ENCODE peak calls at places on chromosomes 5 and 9, in four cellular contexts. A, N, W and C are unnamed samples.

GRCh38 chr9:133935328-133936040 is 56.6 kb downstream of the VAV2 start:
- DNase-seq in A (peak), N (peak), W (no peak), C (peak)

GRCh38 chr5:10528056-10528816 is 35.6 kb upstream of the ANKRD33B start:
- DNase-seq in A (peak), N (no peak), W (peak), C (no peak)

GRCh38 chr9:89687216-89687615 is 82.4 kb downstream of the GADD45G start:
- DNase-seq in A (no peak), N (no peak), W (no peak), C (no peak)

GRCh38 chr5:1111727-1112289 is at the start of gene SLC12A7:
- DNase-seq in A (no peak), N (peak), W (no peak), C (no peak)

GRCh38 chr5:28226407-28226806 is 1188.0 kb upstream of the CDH9 start:
- DNase-seq in A (peak), N (no peak), W (no peak), C (no peak)

GRCh38 chr9:37449877-37450632 is 15.2 kb downstream of the ZBTB5 start:
- DNase-seq in A (no peak), N (no peak), W (no peak), C (no peak)

GRCh38 chr9:93107151-93107824 is 11.3 kb downstream of the CARD19 start:
- DNase-seq in A (no peak), N (no peak), W (no peak), C (peak)

GRCh38 chr5:132238169-132238744 is 10.6 kb upstream of the P4HA2 start:
- DNase-seq in A (peak), N (peak), W (peak), C (no peak)

GRCh38 chr9:98569491-98569890 is 139.2 kb downstream of the GABBR2 start:
- DNase-seq in A (no peak), N (no peak), W (no peak), C (no peak)

GRCh38 chr9:34654317-34655083 is 2.5 kb downstream of the IL11RA start:
- DNase-seq in A (peak), N (peak), W (no peak), C (peak)

GRCh38 chr5:181265092-181265671 is 4.2 kb upstream of the TRIM52 start:
- DNase-seq in A (no peak), N (no peak), W (no peak), C (peak)

GRCh38 chr9:90053027-90053426 is 448.2 kb downstream of the GADD45G start:
- DNase-seq in A (no peak), N (no peak), W (no peak), C (no peak)

GRCh38 chr9:70160672-70161413 is 97.9 kb upstream of the SMC5 start:
- DNase-seq in A (no peak), N (no peak), W (no peak), C (no peak)

GRCh38 chr5:139312075-139312474 is 18.5 kb downstream of the MATR3 start:
- DNase-seq in A (no peak), N (no peak), W (no peak), C (no peak)

GRCh38 chr9:134323741-134324358 is 2.4 kb upstream of the RXRA start:
- DNase-seq in A (peak), N (peak), W (no peak), C (peak)

GRCh38 chr9:129140397-129141065 is 29.3 kb downstream of the PTPA start:
- DNase-seq in A (peak), N (peak), W (peak), C (peak)

GRCh38 chr5:93428868-93429267 is 152.2 kb downstream of the NR2F1-AS1 start:
- DNase-seq in A (no peak), N (no peak), W (peak), C (no peak)

GRCh38 chr9:124594215-124594614 is 87.0 kb upstream of the NR5A1 start:
- DNase-seq in A (no peak), N (no peak), W (no peak), C (no peak)

GRCh38 chr9:120353501-120353900 is 226.5 kb downstream of the CDK5RAP2 start:
- DNase-seq in A (peak), N (no peak), W (no peak), C (no peak)

GRCh38 chr9:93652604-93653592 is 76.5 kb downstream of the PHF2 start:
- DNase-seq in A (no peak), N (peak), W (peak), C (peak)